ENCODE peak calls at places on chromosomes 1 and 21, in five cellular contexts. E is AG09309, I is neural progenitor cell, P is heart right ventricle, X is esophagus squamous epithelium. G is an unnamed sample.

GRCh38 chr1:227459326-227459841 is 104.0 kb upstream of the ZNF678 start:
- DNase-seq in E (no peak), P (no peak), I (no peak), X (no peak), G (no peak)

GRCh38 chr1:110339040-110339426 is at the start of gene RBM15:
- DNase-seq in E (peak), I (peak), X (peak), P (peak), G (peak)

GRCh38 chr1:150010388-150011115 is at the start of gene OTUD7B:
- DNase-seq in P (peak), I (peak), E (peak), X (peak), G (peak)

GRCh38 chr1:77322061-77322900 is 40.5 kb downstream of the AK5 start:
- DNase-seq in I (no peak), X (no peak), E (peak), P (no peak), G (no peak)

GRCh38 chr1:91716339-91716738 is 169.6 kb downstream of the TGFBR3 start:
- DNase-seq in I (no peak), P (no peak), E (no peak), X (no peak), G (no peak)

GRCh38 chr1:97174039-97174704 is 452.6 kb downstream of the PTBP2 start:
- DNase-seq in I (no peak), E (no peak), P (no peak), X (no peak), G (no peak)

GRCh38 chr1:63651110-63651776 is 58.0 kb downstream of the PGM1 start:
- DNase-seq in P (no peak), X (no peak), I (no peak), E (no peak), G (no peak)

GRCh38 chr1:172883387-172883791 is 167.4 kb downstream of the TNFSF18 start:
- DNase-seq in E (no peak), X (no peak), I (no peak), P (no peak), G (no peak)

GRCh38 chr1:246147471-246148461 is 359.3 kb downstream of the SMYD3 start:
- DNase-seq in I (peak), P (no peak), E (no peak), X (no peak), G (no peak)

GRCh38 chr1:109383850-109384249 is 13.9 kb downstream of the SORT1 start:
- DNase-seq in P (no peak), E (no peak), X (no peak), I (no peak), G (no peak)

GRCh38 chr21:29431680-29432079 is 133.0 kb downstream of the BACH1 start:
- DNase-seq in X (no peak), P (no peak), I (no peak), E (no peak), G (no peak)

GRCh38 chr1:109067883-109068282 is 7.9 kb downstream of the TAF13 start:
- DNase-seq in X (no peak), P (no peak), I (no peak), E (no peak), G (no peak)

GRCh38 chr1:232978091-232978634 is 27.8 kb downstream of the NTPCR start:
- DNase-seq in E (no peak), P (no peak), I (no peak), X (no peak), G (no peak)

GRCh38 chr1:172220376-172220775 is 200.1 kb upstream of the C1orf105 start:
- DNase-seq in X (no peak), I (no peak), E (no peak), P (no peak), G (no peak)

GRCh38 chr1:116133696-116134095 is 22.5 kb downstream of the MAB21L3 start:
- DNase-seq in P (no peak), X (no peak), E (no peak), I (no peak), G (no peak)

GRCh38 chr1:201126463-201126831 is 537 bp downstream of the ASCL5 start:
- DNase-seq in X (no peak), I (no peak), E (no peak), P (no peak), G (no peak)

GRCh38 chr1:86860424-86860823 is 53.5 kb downstream of the SELENOF start:
- DNase-seq in X (no peak), I (no peak), P (no peak), E (no peak), G (no peak)

GRCh38 chr21:17915976-17916375 is 96.8 kb upstream of the C21orf91 start:
- DNase-seq in P (no peak), I (no peak), E (no peak), X (no peak), G (no peak)

GRCh38 chr1:98677288-98677687 is 15.8 kb downstream of the SNX7 start:
- DNase-seq in P (no peak), X (no peak), I (no peak), E (peak), G (no peak)

GRCh38 chr1:56491441-56491840 is 87.9 kb downstream of the PLPP3 start:
- DNase-seq in P (no peak), I (no peak), E (peak), X (no peak), G (no peak)

GRCh38 chr1:159898527-159898926 is 1.4 kb downstream of the CFAP45 start:
- DNase-seq in E (no peak), I (no peak), X (no peak), P (no peak), G (no peak)

GRCh38 chr1:206430031-206430983 is 40.0 kb upstream of the IKBKE start:
- DNase-seq in E (peak), X (no peak), I (no peak), P (peak), G (no peak)

GRCh38 chr1:114062646-114063045 is 83.4 kb downstream of the OLFML3 start:
- DNase-seq in X (no peak), I (no peak), E (no peak), P (no peak), G (no peak)

GRCh38 chr1:117671781-117672501 is 66.1 kb downstream of the TENT5C start:
- DNase-seq in X (no peak), P (peak), I (peak), E (no peak), G (no peak)

GRCh38 chr1:213698092-213698702 is 289.6 kb upstream of the PROX1 start:
- DNase-seq in P (no peak), I (no peak), E (no peak), X (no peak), G (no peak)

GRCh38 chr1:101843160-101843559 is 153.6 kb downstream of the OLFM3 start:
- DNase-seq in P (no peak), X (no peak), I (peak), E (no peak), G (no peak)

GRCh38 chr1:167418397-167418796 is 99.9 kb downstream of the CD247 start:
- DNase-seq in E (no peak), I (no peak), X (no peak), P (no peak), G (no peak)

GRCh38 chr21:36609654-36610053 is 89.3 kb upstream of the SIM2 start:
- DNase-seq in P (no peak), X (no peak), E (no peak), I (no peak), G (no peak)

GRCh38 chr1:43558346-43558841 is 27.7 kb downstream of the PTPRF start:
- DNase-seq in X (no peak), I (peak), E (peak), P (no peak), G (no peak)

GRCh38 chr1:97013904-97014303 is 292.3 kb downstream of the PTBP2 start:
- DNase-seq in E (peak), I (no peak), P (no peak), X (no peak), G (no peak)

GRCh38 chr1:109543988-109544735 is 4.3 kb upstream of the GNAI3 start:
- DNase-seq in I (no peak), X (no peak), E (no peak), P (no peak), G (no peak)

GRCh38 chr1:24304763-24305162 is 14.4 kb upstream of the GRHL3 start:
- DNase-seq in E (no peak), X (no peak), P (no peak), I (no peak), G (no peak)

GRCh38 chr1:24311234-24311633 is 7.9 kb upstream of the GRHL3 start:
- DNase-seq in E (no peak), I (no peak), P (no peak), X (no peak), G (no peak)

GRCh38 chr1:24311731-24312130 is 7.4 kb upstream of the GRHL3 start:
- DNase-seq in X (no peak), P (no peak), E (no peak), I (peak), G (no peak)

GRCh38 chr1:24309762-24310485 is 9.2 kb upstream of the GRHL3 start:
- DNase-seq in I (no peak), X (no peak), E (no peak), P (no peak), G (no peak)

DNA sequence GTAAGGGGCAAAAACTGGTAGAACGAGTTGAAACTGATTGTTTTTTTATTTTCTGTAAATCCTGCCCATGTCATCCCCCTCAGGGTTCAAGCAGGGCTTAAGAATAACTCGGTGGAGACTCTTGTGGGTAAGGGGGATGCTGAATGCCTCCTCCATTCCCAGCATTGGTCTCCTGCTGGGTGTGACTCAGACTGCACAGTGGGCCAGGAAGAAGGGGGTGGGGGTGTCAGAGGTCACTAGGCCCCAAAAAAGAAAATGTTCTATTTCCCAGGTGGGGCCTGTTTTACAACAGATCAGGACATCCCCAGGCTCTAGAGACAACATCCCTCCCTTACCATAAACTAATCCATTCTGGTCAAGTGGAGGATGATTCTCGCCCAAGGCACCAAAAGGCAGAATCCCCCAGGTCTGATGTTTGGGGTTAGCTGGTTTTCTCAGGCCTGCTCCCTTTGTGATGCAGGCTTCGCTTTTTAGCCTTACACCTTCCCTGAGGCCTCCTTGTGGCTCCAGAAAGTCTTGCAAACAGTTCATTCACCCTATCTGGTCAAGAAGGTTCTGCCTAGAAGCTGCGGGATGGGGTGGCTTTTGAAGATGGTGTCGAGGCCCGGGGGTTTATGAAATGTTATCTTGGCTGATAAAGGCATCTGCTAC is 10.7 kb upstream of the GRHL3 start:
- DNase-seq in P (no peak), E (no peak), X (no peak), I (peak), G (no peak)
- TF ChIP-seq CTCF in P (no peak), E (peak), X (peak), I (peak), G (peak)

GRCh38 chr1:93980320-93980744 is 71.1 kb upstream of the GCLM start:
- DNase-seq in I (peak), P (no peak), X (no peak), E (no peak), G (no peak)
- TF ChIP-seq CTCF in I (peak), P (peak), X (peak), E (peak), G (peak)

DNA sequence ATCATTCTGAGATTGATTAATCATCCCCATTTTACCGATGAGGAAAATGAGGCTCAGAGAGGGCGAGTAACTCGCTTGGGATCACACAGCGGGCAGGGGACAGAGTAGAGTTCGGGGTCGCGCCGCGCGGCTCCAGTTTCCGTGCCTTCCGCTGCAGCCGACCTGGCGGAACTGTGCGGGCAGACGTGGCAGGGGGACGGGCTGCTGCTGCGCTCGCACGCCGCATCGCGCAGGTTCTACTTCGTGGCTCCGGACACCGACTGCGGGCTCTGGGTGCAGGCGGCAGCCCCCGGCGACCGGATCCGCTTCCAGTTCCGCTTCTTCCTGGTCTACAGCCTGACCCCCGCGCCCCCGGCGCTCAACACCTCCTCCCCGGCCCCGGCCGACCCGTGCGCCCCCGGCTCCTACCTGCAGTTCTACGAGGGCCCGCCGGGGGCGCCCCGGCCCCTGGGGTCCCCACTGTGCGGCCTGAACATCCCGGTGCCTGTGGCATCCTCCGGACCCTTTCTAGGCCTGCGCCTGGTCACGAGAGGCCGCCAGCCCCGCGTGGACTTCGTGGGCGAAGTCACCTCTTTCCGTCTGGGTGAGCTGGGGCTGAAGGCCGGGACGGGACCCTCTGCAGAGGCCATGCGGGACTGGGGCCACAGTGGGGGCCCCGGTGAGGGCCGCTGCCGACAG is 2.3 kb downstream of the LDLRAD2 start:
- DNase-seq in P (no peak), E (no peak), I (peak), X (no peak), G (no peak)
- TF ChIP-seq CTCF in P (peak), E (peak), I (peak), X (peak), G (peak)

GRCh38 chr1:179293340-179294327 is at the start of gene SOAT1:
- DNase-seq in P (peak), E (peak), I (peak), X (peak), G (peak)
- TF ChIP-seq CTCF in P (peak), E (peak), I (peak), X (peak), G (peak)